ENCODE peak calls at places on chromosomes 16 and 17, in nine cellular contexts. I is stomach, P is OCI-LY7, B is epithelial cell of esophagus, R is adrenal gland, A is AG09309, E is uterus, V is heart left ventricle, C is keratinocyte. S is an unnamed sample.

GRCh38 chr17:80485846-80486245 is 9.4 kb upstream of the NPTX1 start:
- DNase-seq in P (peak), R (no peak), C (no peak), V (no peak), A (no peak), E (no peak), B (no peak), I (no peak), S (no peak)

GRCh38 chr17:28500712-28501379 is 5.3 kb upstream of the FOXN1 start:
- DNase-seq in C (no peak), R (no peak), B (no peak), V (no peak), A (no peak), I (no peak), E (no peak), P (no peak), S (no peak)

GRCh38 chr16:83619381-83620150 is 188.2 kb upstream of the HSBP1 start:
- DNase-seq in V (no peak), I (no peak), A (no peak), E (no peak), C (no peak), R (no peak), B (no peak), P (no peak), S (no peak)

GRCh38 chr17:67390646-67391480 is 13.8 kb downstream of the PITPNC1 start:
- DNase-seq in I (peak), E (no peak), B (peak), R (peak), A (peak), V (peak), P (no peak), C (no peak), S (no peak)

GRCh38 chr16:35174006-35174405 is 1714.6 kb downstream of the TP53TG3F start:
- DNase-seq in E (no peak), P (no peak), I (no peak), B (no peak), C (no peak), A (no peak), R (no peak), V (no peak), S (peak)

GRCh38 chr17:81234940-81235821 is 3.7 kb downstream of the TEPSIN start:
- DNase-seq in P (no peak), I (no peak), V (peak), C (no peak), E (no peak), B (no peak), R (no peak), A (no peak), S (no peak)

GRCh38 chr17:67628580-67629013 is 89.1 kb upstream of the NOL11 start:
- DNase-seq in C (no peak), P (peak), R (peak), V (no peak), I (peak), B (no peak), A (no peak), E (no peak), S (no peak)

GRCh38 chr17:65522751-65523404 is 38.6 kb downstream of the AXIN2 start:
- DNase-seq in I (no peak), C (no peak), A (no peak), P (no peak), V (no peak), B (no peak), E (no peak), R (no peak), S (no peak)

GRCh38 chr17:72397687-72398086 is 276.9 kb downstream of the SOX9 start:
- DNase-seq in B (no peak), V (no peak), E (no peak), P (no peak), A (no peak), R (no peak), I (no peak), C (no peak), S (no peak)

GRCh38 chr16:85898521-85899442 is at the start of gene IRF8:
- DNase-seq in P (peak), C (no peak), R (peak), V (peak), A (no peak), I (peak), B (no peak), E (peak), S (peak)

GRCh38 chr16:17647879-17648649 is 177.3 kb upstream of the XYLT1 start:
- DNase-seq in E (no peak), R (no peak), B (no peak), I (no peak), V (no peak), P (no peak), C (no peak), A (no peak), S (no peak)

GRCh38 chr17:78351449-78352006 is 8.3 kb downstream of the SOCS3 start:
- DNase-seq in E (peak), P (no peak), V (peak), B (peak), A (peak), C (peak), R (peak), I (peak), S (no peak)

GRCh38 chr17:19020016-19020415 is 15.5 kb upstream of the FAM83G start:
- DNase-seq in I (no peak), E (no peak), V (no peak), P (no peak), A (no peak), C (no peak), B (no peak), R (no peak), S (no peak)

GRCh38 chr16:19804538-19805323 is 79.9 kb downstream of the GPRC5B start:
- DNase-seq in I (peak), B (peak), R (peak), P (peak), E (no peak), C (no peak), V (peak), A (no peak), S (peak)

GRCh38 chr17:36468903-36469635 is 17.4 kb upstream of the ZNHIT3 start:
- DNase-seq in B (no peak), E (no peak), A (no peak), C (no peak), I (no peak), P (no peak), V (no peak), R (no peak), S (no peak)

GRCh38 chr17:36072431-36073121 is 8.5 kb downstream of the CCL18 start:
- DNase-seq in V (no peak), E (peak), I (peak), B (peak), R (peak), P (peak), C (no peak), A (no peak), S (no peak)

GRCh38 chr16:72889616-72890235 is 158.2 kb downstream of the ZFHX3 start:
- DNase-seq in C (no peak), A (no peak), P (no peak), E (no peak), V (no peak), I (no peak), B (no peak), R (no peak), S (no peak)

GRCh38 chr17:35890774-35891155 is 10.6 kb upstream of the CCL5 start:
- DNase-seq in A (no peak), P (no peak), V (no peak), C (no peak), I (peak), R (no peak), E (no peak), B (no peak), S (no peak)

GRCh38 chr16:23060458-23061320 is 88.6 kb downstream of the USP31 start:
- DNase-seq in B (peak), V (peak), C (no peak), R (peak), A (no peak), E (peak), I (peak), P (peak), S (no peak)

GRCh38 chr16:50266337-50267091 is at the start of gene ADCY7:
- DNase-seq in I (peak), E (peak), B (peak), V (peak), C (no peak), P (peak), A (peak), R (peak), S (no peak)

GRCh38 chr17:35692811-35693210 is 38.6 kb upstream of the RASL10B start:
- DNase-seq in A (no peak), R (no peak), B (no peak), V (no peak), I (no peak), P (no peak), E (no peak), C (no peak), S (no peak)

GRCh38 chr16:77273-77806 is 685 bp upstream of the MPG start:
- DNase-seq in A (no peak), C (no peak), E (peak), R (peak), P (peak), B (peak), V (peak), I (peak), S (no peak)

GRCh38 chr17:34006126-34006525 is 249.0 kb upstream of the CCL2 start:
- DNase-seq in R (no peak), A (no peak), P (no peak), V (no peak), I (no peak), B (no peak), E (no peak), C (no peak), S (no peak)

GRCh38 chr16:66131156-66131807 is 235.2 kb upstream of the CDH5 start:
- DNase-seq in R (no peak), C (peak), E (no peak), I (no peak), A (no peak), P (no peak), V (no peak), B (peak), S (no peak)

GRCh38 chr17:46795379-46795952 is 23.0 kb downstream of the WNT3 start:
- DNase-seq in B (peak), C (no peak), I (no peak), V (no peak), R (no peak), P (no peak), E (no peak), A (no peak), S (no peak)

GRCh38 chr17:38463451-38463858 is 35.2 kb downstream of the ARHGAP23 start:
- DNase-seq in B (peak), R (peak), V (peak), C (no peak), I (no peak), E (no peak), A (no peak), P (no peak), S (no peak)

GRCh38 chr17:81468111-81468764 is 44.4 kb downstream of the ACTG1 start:
- DNase-seq in V (no peak), R (no peak), A (no peak), P (no peak), B (no peak), C (no peak), I (no peak), E (no peak), S (no peak)

GRCh38 chr17:80683625-80684100 is 139.0 kb downstream of the RPTOR start:
- DNase-seq in A (no peak), R (no peak), I (no peak), V (no peak), B (no peak), C (no peak), E (no peak), P (no peak), S (no peak)

GRCh38 chr17:33142703-33143299 is 150.3 kb downstream of the ASIC2 start:
- DNase-seq in A (no peak), I (no peak), P (peak), E (no peak), C (no peak), B (peak), R (peak), V (no peak), S (no peak)

GRCh38 chr17:66837226-66837625 is 2.3 kb downstream of the CACNG5 start:
- DNase-seq in P (no peak), I (no peak), C (no peak), A (no peak), R (no peak), B (no peak), E (no peak), V (no peak), S (no peak)

DNA sequence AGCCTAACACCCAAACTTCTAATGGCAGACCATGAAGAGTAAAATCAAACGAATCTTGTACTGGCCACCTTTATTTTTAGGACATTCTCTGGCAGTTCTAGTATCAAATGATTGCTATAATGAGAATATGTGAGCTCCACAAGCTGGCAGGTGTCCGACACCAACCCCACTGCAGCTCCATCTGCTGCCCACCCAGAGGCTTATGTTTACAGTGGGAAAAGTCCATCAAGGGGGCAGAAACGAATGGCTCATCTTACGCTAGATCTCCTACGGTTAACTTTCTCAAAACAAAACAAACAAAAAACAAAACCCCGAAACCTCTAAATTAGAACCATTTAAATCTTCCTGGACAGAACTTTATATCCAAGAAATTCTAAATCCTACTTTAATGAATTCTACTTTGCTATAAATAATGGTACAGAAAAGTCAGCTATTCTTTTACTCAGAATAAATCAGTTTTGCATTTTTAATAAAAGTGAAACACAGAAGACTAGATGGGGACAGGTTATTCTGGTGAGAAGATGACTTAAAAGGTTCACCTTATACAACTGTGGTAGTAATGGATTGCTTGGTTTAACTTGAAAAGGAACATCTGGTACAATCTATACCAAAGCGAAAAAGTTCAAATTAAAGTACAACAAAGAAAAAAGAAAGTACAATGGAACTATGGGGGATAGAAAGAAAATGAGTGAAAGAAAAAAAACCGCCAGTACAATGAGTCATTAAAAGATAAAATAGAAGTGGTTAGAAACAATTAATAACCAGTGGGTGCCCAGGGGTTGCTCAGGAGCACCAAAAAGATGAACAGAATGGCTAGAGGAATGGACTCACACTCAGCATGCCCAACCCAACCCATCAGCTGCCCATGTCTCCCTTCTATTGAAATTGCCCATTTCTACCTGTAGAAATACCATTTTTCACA is 40.2 kb downstream of the GRB2 start:
- DNase-seq in V (no peak), R (no peak), E (no peak), A (no peak), I (no peak), C (no peak), P (peak), B (no peak), S (no peak)
- TF ChIP-seq CTCF in V (no peak), R (no peak), E (no peak), A (no peak), I (no peak), C (no peak), P (peak), B (no peak), S (no peak)

GRCh38 chr17:1272701-1273100 is 2.5 kb downstream of the BHLHA9 start:
- DNase-seq in R (no peak), P (no peak), B (no peak), V (no peak), C (no peak), E (no peak), I (no peak), A (no peak), S (no peak)

GRCh38 chr17:1275205-1275961 is 4.1 kb upstream of the TRARG1 start:
- DNase-seq in I (no peak), A (no peak), E (no peak), R (no peak), P (no peak), V (no peak), C (no peak), B (no peak), S (no peak)

GRCh38 chr17:1274243-1274608 is 4.0 kb downstream of the BHLHA9 start:
- DNase-seq in P (no peak), V (no peak), I (no peak), R (peak), C (no peak), B (no peak), A (no peak), E (no peak), S (no peak)

GRCh38 chr17:1271441-1271840 is 1.2 kb downstream of the BHLHA9 start:
- DNase-seq in I (no peak), R (no peak), V (no peak), B (no peak), C (no peak), E (no peak), A (no peak), P (no peak), S (no peak)

DNA sequence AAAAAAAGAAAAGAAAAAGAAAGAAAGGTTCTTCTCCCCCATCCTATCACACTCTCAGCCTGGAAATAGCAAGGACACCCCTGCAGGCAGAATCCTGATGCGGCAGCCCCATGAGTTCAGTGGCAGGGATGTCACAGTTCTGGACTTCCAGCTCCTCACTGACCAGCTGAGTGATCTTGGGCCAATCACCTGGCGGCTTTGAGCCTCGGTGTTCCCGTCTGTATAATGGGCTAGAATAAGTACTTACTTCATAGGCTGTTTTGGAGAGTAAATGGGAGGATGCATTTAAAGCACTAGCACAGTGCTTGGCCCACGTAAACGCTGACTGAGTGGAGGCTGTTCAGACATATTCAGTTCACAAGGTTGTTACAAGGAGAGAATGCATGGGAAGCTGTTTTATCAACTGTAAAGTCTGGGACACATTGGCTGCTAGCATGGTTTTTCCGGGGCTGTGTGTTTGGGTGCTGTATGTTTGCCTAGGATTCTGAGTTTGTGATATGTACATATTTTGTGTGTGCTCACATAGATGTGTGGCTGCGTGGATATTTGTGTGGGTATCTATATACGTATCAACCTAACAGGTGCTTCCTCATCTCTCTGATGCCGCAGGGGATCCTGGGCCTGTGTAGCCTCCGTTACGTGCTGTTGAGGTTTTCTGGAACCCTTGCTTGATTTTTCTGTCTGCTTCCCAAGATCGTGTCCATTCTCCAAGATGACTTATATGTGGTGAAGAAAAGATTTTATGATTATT is 3.4 kb downstream of the BHLHA9 start:
- DNase-seq in B (no peak), I (no peak), E (no peak), A (no peak), V (no peak), R (no peak), C (no peak), P (no peak), S (no peak)
- TF ChIP-seq CTCF in B (no peak), I (no peak), E (no peak), A (no peak), V (no peak), R (no peak), C (no peak), P (no peak), S (no peak)

GRCh38 chr16:57667526-57668258 is 414 bp upstream of the ADGRG3 start:
- DNase-seq in C (no peak), I (peak), P (no peak), V (peak), E (no peak), B (no peak), A (no peak), R (peak), S (no peak)
- TF ChIP-seq CTCF in C (peak), I (no peak), P (peak), V (no peak), E (no peak), B (peak), A (no peak), R (no peak), S (peak)

GRCh38 chr16:56675685-56676210 is 6.1 kb downstream of the MT1H start:
- DNase-seq in R (no peak), V (no peak), I (no peak), C (no peak), P (no peak), B (no peak), E (no peak), A (no peak), S (no peak)
- TF ChIP-seq CTCF in R (no peak), V (no peak), I (no peak), C (no peak), P (no peak), B (no peak), E (no peak), A (no peak), S (no peak)

GRCh38 chr16:70438983-70439862 is at the start of gene ST3GAL2:
- DNase-seq in E (peak), B (peak), R (peak), A (peak), I (peak), V (peak), C (peak), P (peak), S (peak)
- TF ChIP-seq CTCF in E (no peak), B (no peak), R (no peak), A (peak), I (no peak), V (no peak), C (peak), P (no peak), S (no peak)

GRCh38 chr16:4936181-4936990 is 562 bp downstream of the PPL start:
- DNase-seq in B (no peak), V (no peak), R (peak), C (no peak), I (peak), P (no peak), E (peak), A (no peak), S (no peak)
- TF ChIP-seq CTCF in B (peak), V (no peak), R (no peak), C (peak), I (no peak), P (peak), E (peak), A (no peak), S (peak)

DNA sequence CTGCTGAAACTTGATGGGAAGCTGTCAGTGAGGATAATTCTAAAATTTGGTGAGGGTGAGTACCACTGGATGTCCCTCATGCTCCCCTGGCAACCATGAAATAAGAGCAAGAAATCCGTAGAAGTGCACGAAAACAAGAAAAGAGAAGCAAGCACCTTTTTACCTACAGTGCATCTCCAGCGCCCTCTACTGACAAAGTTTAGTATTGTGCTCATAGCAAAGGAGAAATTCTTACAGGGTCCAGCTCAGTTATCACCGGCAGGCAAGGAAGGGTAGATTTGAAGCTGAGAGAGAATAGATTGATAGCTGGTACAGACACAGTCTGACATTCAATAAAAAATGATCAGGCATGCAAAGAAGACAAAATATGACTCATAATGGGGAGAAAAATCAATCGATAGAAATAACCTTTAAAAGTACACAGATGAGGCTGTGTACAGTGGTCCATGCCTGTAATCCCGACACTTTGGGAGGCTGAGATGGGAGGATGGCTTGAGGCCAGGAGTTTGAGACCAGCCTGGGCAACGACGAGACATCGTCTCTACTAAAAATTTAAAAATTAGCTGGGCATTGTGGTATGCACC is 28.3 kb upstream of the TEX2 start:
- DNase-seq in V (no peak), I (no peak), P (peak), A (no peak), R (no peak), E (no peak), C (no peak), B (peak), S (no peak)
- TF ChIP-seq CTCF in V (no peak), I (no peak), P (peak), A (peak), R (no peak), E (no peak), C (peak), B (peak), S (peak)